ENCODE peak calls at places on chromosomes 6 and 20, in ten cellular contexts. One of them, this sample, is unnamed.

GRCh38 chr20:24257171-24257570 is 212.3 kb upstream of the SYNDIG1 start:
- DNase-seq in esophagus muscularis mucosa: no peak
- DNase-seq in gastrocnemius medialis: no peak
- DNase-seq in endothelial cell of umbilical vein: no peak
- DNase-seq in ovary: no peak
- DNase-seq in right lobe of liver: no peak
- DNase-seq in body of pancreas: no peak
- DNase-seq in Peyer's patch: no peak
- DNase-seq in stomach: no peak
- DNase-seq in HCT116: no peak
- DNase-seq in this sample: no peak

GRCh38 chr6:117496383-117496990 is 14.0 kb downstream of the DCBLD1 start:
- DNase-seq in body of pancreas: no peak
- DNase-seq in HCT116: no peak
- DNase-seq in ovary: no peak
- DNase-seq in endothelial cell of umbilical vein: peak; percentile 55
- DNase-seq in esophagus muscularis mucosa: no peak
- DNase-seq in right lobe of liver: no peak
- DNase-seq in stomach: no peak
- DNase-seq in gastrocnemius medialis: no peak
- DNase-seq in Peyer's patch: no peak
- DNase-seq in this sample: no peak

GRCh38 chr6:68958327-68958726 is 323.2 kb downstream of the ADGRB3 start:
- DNase-seq in Peyer's patch: no peak
- DNase-seq in esophagus muscularis mucosa: no peak
- DNase-seq in body of pancreas: no peak
- DNase-seq in HCT116: no peak
- DNase-seq in stomach: no peak
- DNase-seq in gastrocnemius medialis: no peak
- DNase-seq in right lobe of liver: no peak
- DNase-seq in ovary: no peak
- DNase-seq in endothelial cell of umbilical vein: no peak
- DNase-seq in this sample: no peak

GRCh38 chr20:35317416-35317815 is 25.2 kb upstream of the FAM83C start:
- DNase-seq in body of pancreas: no peak
- DNase-seq in HCT116: no peak
- DNase-seq in endothelial cell of umbilical vein: no peak
- DNase-seq in ovary: no peak
- DNase-seq in esophagus muscularis mucosa: no peak
- DNase-seq in right lobe of liver: no peak
- DNase-seq in Peyer's patch: no peak
- DNase-seq in gastrocnemius medialis: no peak
- DNase-seq in stomach: no peak
- DNase-seq in this sample: no peak

GRCh38 chr6:9233686-9234085 is 798.3 kb upstream of the SLC35B3 start:
- DNase-seq in right lobe of liver: no peak
- DNase-seq in endothelial cell of umbilical vein: no peak
- DNase-seq in gastrocnemius medialis: no peak
- DNase-seq in esophagus muscularis mucosa: no peak
- DNase-seq in stomach: no peak
- DNase-seq in Peyer's patch: no peak
- DNase-seq in HCT116: no peak
- DNase-seq in body of pancreas: no peak
- DNase-seq in ovary: no peak
- DNase-seq in this sample: no peak

GRCh38 chr20:33668791-33669155 is 2.0 kb downstream of the ACTL10 start:
- DNase-seq in right lobe of liver: no peak
- DNase-seq in HCT116: no peak
- DNase-seq in Peyer's patch: no peak
- DNase-seq in esophagus muscularis mucosa: no peak
- DNase-seq in stomach: no peak
- DNase-seq in body of pancreas: no peak
- DNase-seq in ovary: no peak
- DNase-seq in gastrocnemius medialis: no peak
- DNase-seq in endothelial cell of umbilical vein: no peak
- DNase-seq in this sample: no peak

GRCh38 chr6:134174790-134175531 is 122.5 kb upstream of the SLC2A12 start:
- DNase-seq in Peyer's patch: peak; percentile 97
- DNase-seq in ovary: peak; percentile 97
- DNase-seq in stomach: peak; percentile 97
- DNase-seq in endothelial cell of umbilical vein: peak; percentile 90
- DNase-seq in esophagus muscularis mucosa: peak; percentile 97
- DNase-seq in gastrocnemius medialis: peak; percentile 89
- DNase-seq in body of pancreas: peak; percentile 97
- DNase-seq in HCT116: peak; percentile 73
- DNase-seq in right lobe of liver: peak; percentile 97
- DNase-seq in this sample: peak; percentile 95

GRCh38 chr6:155142902-155143609 is 120.8 kb upstream of the CLDN20 start:
- DNase-seq in ovary: no peak
- DNase-seq in body of pancreas: no peak
- DNase-seq in gastrocnemius medialis: no peak
- DNase-seq in HCT116: no peak
- DNase-seq in stomach: no peak
- DNase-seq in Peyer's patch: no peak
- DNase-seq in right lobe of liver: no peak
- DNase-seq in esophagus muscularis mucosa: no peak
- DNase-seq in endothelial cell of umbilical vein: peak; percentile 84
- DNase-seq in this sample: no peak

GRCh38 chr6:119012521-119012920 is 65.9 kb downstream of the FAM184A start:
- DNase-seq in HCT116: no peak
- DNase-seq in stomach: no peak
- DNase-seq in ovary: no peak
- DNase-seq in endothelial cell of umbilical vein: no peak
- DNase-seq in Peyer's patch: no peak
- DNase-seq in body of pancreas: no peak
- DNase-seq in gastrocnemius medialis: no peak
- DNase-seq in esophagus muscularis mucosa: no peak
- DNase-seq in right lobe of liver: no peak
- DNase-seq in this sample: no peak

GRCh38 chr6:135346747-135347146 is 150.8 kb downstream of the AHI1 start:
- DNase-seq in body of pancreas: no peak
- DNase-seq in endothelial cell of umbilical vein: peak; percentile 36
- DNase-seq in gastrocnemius medialis: no peak
- DNase-seq in ovary: no peak
- DNase-seq in right lobe of liver: no peak
- DNase-seq in HCT116: no peak
- DNase-seq in esophagus muscularis mucosa: no peak
- DNase-seq in Peyer's patch: no peak
- DNase-seq in stomach: no peak
- DNase-seq in this sample: no peak

GRCh38 chr6:135354407-135354806 is 143.1 kb downstream of the AHI1 start:
- DNase-seq in Peyer's patch: no peak
- DNase-seq in endothelial cell of umbilical vein: no peak
- DNase-seq in stomach: no peak
- DNase-seq in body of pancreas: no peak
- DNase-seq in HCT116: no peak
- DNase-seq in gastrocnemius medialis: no peak
- DNase-seq in right lobe of liver: no peak
- DNase-seq in ovary: no peak
- DNase-seq in esophagus muscularis mucosa: no peak
- DNase-seq in this sample: no peak

GRCh38 chr6:135353113-135353512 is 144.4 kb downstream of the AHI1 start:
- DNase-seq in endothelial cell of umbilical vein: no peak
- DNase-seq in right lobe of liver: no peak
- DNase-seq in esophagus muscularis mucosa: no peak
- DNase-seq in ovary: no peak
- DNase-seq in stomach: no peak
- DNase-seq in gastrocnemius medialis: no peak
- DNase-seq in HCT116: no peak
- DNase-seq in Peyer's patch: no peak
- DNase-seq in body of pancreas: no peak
- DNase-seq in this sample: no peak

GRCh38 chr6:135347887-135348286 is 149.7 kb downstream of the AHI1 start:
- DNase-seq in right lobe of liver: no peak
- DNase-seq in esophagus muscularis mucosa: no peak
- DNase-seq in endothelial cell of umbilical vein: no peak
- DNase-seq in Peyer's patch: no peak
- DNase-seq in ovary: no peak
- DNase-seq in body of pancreas: no peak
- DNase-seq in stomach: no peak
- DNase-seq in gastrocnemius medialis: no peak
- DNase-seq in HCT116: no peak
- DNase-seq in this sample: no peak

DNA sequence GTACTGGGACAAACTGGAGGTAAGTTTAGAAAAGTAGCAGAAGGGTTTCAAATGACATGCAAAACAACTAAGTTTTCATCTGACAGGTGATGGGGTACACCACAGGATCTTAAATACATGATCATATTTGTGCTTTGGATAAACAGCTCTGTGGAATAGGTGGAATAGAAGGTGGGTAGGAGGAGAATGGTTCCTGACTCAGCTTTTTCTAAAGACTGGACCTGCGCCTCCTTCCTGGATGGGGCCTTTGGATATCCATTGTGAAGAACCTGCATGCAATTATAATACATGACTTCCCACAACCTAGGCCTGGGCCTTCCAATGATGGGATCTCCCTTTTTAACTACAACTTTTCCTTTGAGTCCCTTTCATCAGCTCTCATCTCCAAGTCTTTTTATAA is 145.9 kb downstream of the AHI1 start:
- DNase-seq in Peyer's patch: no peak
- DNase-seq in body of pancreas: no peak
- DNase-seq in endothelial cell of umbilical vein: no peak
- DNase-seq in HCT116: no peak
- DNase-seq in stomach: no peak
- DNase-seq in right lobe of liver: no peak
- DNase-seq in gastrocnemius medialis: no peak
- DNase-seq in esophagus muscularis mucosa: no peak
- DNase-seq in ovary: no peak
- DNase-seq in this sample: no peak
- TF ChIP-seq CTCF in Peyer's patch: no peak
- TF ChIP-seq CTCF in body of pancreas: no peak
- TF ChIP-seq CTCF in endothelial cell of umbilical vein: no peak
- TF ChIP-seq CTCF in HCT116: no peak
- TF ChIP-seq CTCF in stomach: no peak
- TF ChIP-seq CTCF in right lobe of liver: no peak
- TF ChIP-seq CTCF in gastrocnemius medialis: no peak
- TF ChIP-seq CTCF in esophagus muscularis mucosa: no peak
- TF ChIP-seq CTCF in ovary: no peak
- TF ChIP-seq CTCF in this sample: no peak

DNA sequence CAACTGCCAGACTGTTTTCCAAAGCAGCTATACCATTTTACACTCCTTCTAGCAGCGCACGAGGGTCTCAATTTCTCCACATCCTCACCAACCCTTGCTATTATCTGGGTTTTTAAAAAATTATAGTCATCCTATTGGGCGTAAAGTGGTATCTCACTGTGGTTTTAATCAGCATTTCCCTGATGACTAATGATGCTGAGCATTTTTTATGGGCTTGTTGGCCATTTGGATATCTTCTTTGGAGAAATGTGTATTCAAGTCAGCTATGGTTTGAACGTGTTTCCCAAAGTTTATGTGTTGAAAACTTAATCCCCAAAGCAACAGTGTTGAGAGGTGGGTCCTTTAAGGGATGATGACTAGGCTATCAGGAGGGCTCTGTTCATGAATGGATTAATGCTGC is 6.7 kb downstream of the MCUR1 start:
- DNase-seq in ovary: no peak
- DNase-seq in endothelial cell of umbilical vein: no peak
- DNase-seq in HCT116: no peak
- DNase-seq in esophagus muscularis mucosa: no peak
- DNase-seq in stomach: no peak
- DNase-seq in body of pancreas: no peak
- DNase-seq in right lobe of liver: no peak
- DNase-seq in gastrocnemius medialis: no peak
- DNase-seq in Peyer's patch: no peak
- DNase-seq in this sample: no peak
- TF ChIP-seq POLR2A in ovary: no peak
- TF ChIP-seq POLR2A in endothelial cell of umbilical vein: no peak
- TF ChIP-seq POLR2A in HCT116: no peak
- TF ChIP-seq POLR2A in esophagus muscularis mucosa: no peak
- TF ChIP-seq POLR2A in stomach: no peak
- TF ChIP-seq POLR2A in body of pancreas: no peak
- TF ChIP-seq POLR2A in right lobe of liver: no peak
- TF ChIP-seq POLR2A in gastrocnemius medialis: no peak
- TF ChIP-seq POLR2A in Peyer's patch: no peak
- TF ChIP-seq POLR2A in this sample: no peak

DNA sequence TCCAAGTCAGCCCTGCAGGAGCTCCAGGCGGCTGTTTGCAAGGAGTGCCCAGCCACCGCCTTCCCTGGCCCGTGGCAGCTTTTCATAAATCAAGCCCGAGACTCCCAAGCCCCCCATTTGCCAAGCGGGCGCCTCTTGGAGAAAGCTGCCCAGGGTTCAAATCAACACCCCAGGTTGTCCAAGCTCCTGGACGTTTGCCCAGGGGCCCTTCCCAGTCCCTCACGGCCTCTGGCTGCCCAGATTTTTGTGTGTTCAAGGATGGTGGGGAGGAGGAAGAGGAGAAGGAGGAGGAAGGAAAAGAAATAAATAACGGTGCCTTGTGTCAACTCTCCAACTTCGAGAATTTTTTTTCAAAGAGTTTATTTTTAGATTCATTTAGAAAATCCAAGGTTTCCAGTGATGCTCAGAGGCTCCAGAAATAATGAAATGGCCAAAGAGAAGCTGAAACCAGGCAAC is 20.6 kb upstream of the NFATC2 start:
- DNase-seq in gastrocnemius medialis: no peak
- DNase-seq in ovary: peak; percentile 79
- DNase-seq in body of pancreas: no peak
- DNase-seq in Peyer's patch: peak; percentile 49
- DNase-seq in right lobe of liver: peak; percentile 47
- DNase-seq in esophagus muscularis mucosa: no peak
- DNase-seq in HCT116: no peak
- DNase-seq in endothelial cell of umbilical vein: no peak
- DNase-seq in stomach: no peak
- DNase-seq in this sample: no peak
- H3K27ac ChIP-seq in gastrocnemius medialis: peak overlapping the region; percentile 45
- H3K27ac ChIP-seq in ovary: peak overlapping the region; percentile 96
- H3K27ac ChIP-seq in body of pancreas: no peak overlapping the region
- H3K27ac ChIP-seq in Peyer's patch: peak overlapping the region; percentile 77
- H3K27ac ChIP-seq in right lobe of liver: no peak overlapping the region
- H3K27ac ChIP-seq in esophagus muscularis mucosa: peak overlapping the region; percentile 97
- H3K27ac ChIP-seq in HCT116: no peak overlapping the region
- H3K27ac ChIP-seq in endothelial cell of umbilical vein: peak overlapping the region; percentile 64
- H3K27ac ChIP-seq in stomach: peak overlapping the region; percentile 90
- H3K27ac ChIP-seq in this sample: peak overlapping the region; percentile 77

DNA sequence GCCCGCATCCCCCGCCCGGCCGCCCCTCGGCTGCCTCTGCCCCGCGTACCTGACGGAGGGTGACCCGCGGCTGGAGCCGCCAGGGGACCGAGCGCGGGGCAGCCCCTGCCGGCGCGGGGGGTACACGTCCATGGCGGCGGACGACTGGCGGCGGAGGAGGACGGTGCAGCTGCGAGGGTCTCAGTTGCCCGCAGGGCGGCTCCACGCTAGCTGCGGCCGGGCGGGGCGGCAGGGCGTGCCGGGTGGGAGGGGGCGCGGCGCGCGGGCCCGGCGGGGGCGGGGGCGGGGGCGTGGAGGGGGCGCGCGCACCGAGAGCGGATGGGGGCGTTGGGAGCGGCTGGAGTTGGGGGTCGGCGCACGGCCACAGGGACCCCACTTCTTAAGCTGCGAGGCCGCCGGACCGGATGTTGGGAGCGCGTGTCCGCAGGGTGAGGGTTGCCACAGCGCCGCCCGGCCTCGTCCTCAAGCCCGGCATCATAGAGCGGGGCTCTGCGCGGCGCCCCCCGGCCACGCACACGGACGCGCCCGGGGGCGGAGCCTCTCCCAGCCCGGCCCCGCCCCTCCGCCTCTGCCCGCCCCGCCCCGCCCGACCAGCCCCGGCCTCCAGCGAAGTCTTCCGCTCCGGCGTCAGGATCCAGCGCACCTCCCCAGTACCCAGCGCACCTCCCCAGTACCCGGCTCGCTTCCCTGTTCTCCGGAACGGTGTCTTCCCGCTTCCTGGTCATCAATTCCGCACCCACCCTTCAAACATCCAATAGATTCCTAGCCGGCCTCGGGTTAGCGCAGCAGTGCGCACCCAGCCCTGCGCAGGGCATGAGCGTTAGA is at the start of gene DNAAF9:
- DNase-seq in esophagus muscularis mucosa: peak; percentile 94
- DNase-seq in ovary: peak; percentile 81
- DNase-seq in endothelial cell of umbilical vein: peak; percentile 78
- DNase-seq in stomach: peak; percentile 81
- DNase-seq in Peyer's patch: peak; percentile 90
- DNase-seq in right lobe of liver: peak; percentile 85
- DNase-seq in HCT116: peak; percentile 38
- DNase-seq in gastrocnemius medialis: peak; percentile 54
- DNase-seq in body of pancreas: peak; percentile 73
- DNase-seq in this sample: peak; percentile 76
- TF ChIP-seq CTCF in esophagus muscularis mucosa: peak; percentile 57
- TF ChIP-seq CTCF in ovary: peak; percentile 68
- TF ChIP-seq CTCF in endothelial cell of umbilical vein: peak; percentile 55
- TF ChIP-seq CTCF in stomach: peak; percentile 50
- TF ChIP-seq CTCF in Peyer's patch: peak; percentile 24
- TF ChIP-seq CTCF in right lobe of liver: no peak
- TF ChIP-seq CTCF in HCT116: peak; percentile 39
- TF ChIP-seq CTCF in gastrocnemius medialis: peak; percentile 51
- TF ChIP-seq CTCF in body of pancreas: peak; percentile 28
- TF ChIP-seq CTCF in this sample: peak; percentile 46